ENCODE peak calls at places on chromosomes 2 and 18, in six cellular contexts. X is CD4-positive, alpha-beta memory T cell; I is WTC11; L is stimulated activated CD4-positive, alpha-beta T cell treated with anti-CD3 and anti-CD28 coated beads, Interleukin-4, amount 100 ng/mL, for 1 hour; W is RKO; C is uterus. H is an unnamed sample.

GRCh38 chr2:10741139-10741538 is 19.7 kb downstream of the ATP6V1C2 start:
- DNase-seq in X (no peak), I (no peak), L (no peak), W (no peak), C (no peak), H (no peak)

GRCh38 chr2:73944714-73945113 is 18.0 kb downstream of the DGUOK start:
- DNase-seq in X (no peak), I (no peak), L (peak), W (no peak), C (no peak), H (no peak)

GRCh38 chr2:216661639-216662375 is 28.6 kb downstream of the IGFBP2 start:
- DNase-seq in X (no peak), I (no peak), L (no peak), W (no peak), C (no peak), H (no peak)

GRCh38 chr2:65710779-65711295 is 278.4 kb upstream of the SPRED2 start:
- DNase-seq in X (no peak), I (no peak), L (no peak), W (peak), C (no peak), H (no peak)

GRCh38 chr18:27062802-27063201 is 122.3 kb downstream of the CHST9 start:
- DNase-seq in X (no peak), I (no peak), L (no peak), W (no peak), C (no peak), H (no peak)

GRCh38 chr2:163906410-163906809 is 170.6 kb upstream of the FIGN start:
- DNase-seq in X (no peak), I (no peak), L (no peak), W (no peak), C (no peak), H (no peak)

GRCh38 chr2:70822843-70823629 is 2.6 kb upstream of the CLEC4F start:
- DNase-seq in X (no peak), I (no peak), L (no peak), W (no peak), C (no peak), H (no peak)

GRCh38 chr2:19038096-19039015 is 320.1 kb downstream of the OSR1 start:
- DNase-seq in X (no peak), I (no peak), L (no peak), W (peak), C (no peak), H (no peak)

GRCh38 chr2:175036582-175037018 is 31.4 kb upstream of the CHN1 start:
- DNase-seq in X (no peak), I (no peak), L (no peak), W (peak), C (no peak), H (peak)

GRCh38 chr2:231218356-231218755 is 19.9 kb downstream of the ARMC9 start:
- DNase-seq in X (no peak), I (no peak), L (no peak), W (no peak), C (no peak), H (no peak)

GRCh38 chr2:150212722-150213171 is 274.7 kb downstream of the RND3 start:
- DNase-seq in X (no peak), I (no peak), L (no peak), W (no peak), C (no peak), H (no peak)